ENCODE peak calls at places on chromosome 11, in seven cellular contexts. V, T, H, Y, Q, L and I are unnamed samples. For H3K9me3 and H3K9me2, the result is how much of the 10 kb centered on the place peaks cover.

GRCh38 chr11:35138606-35138948 is 394 bp upstream of the CD44 start:
- DNase-seq in V (no peak), T (no peak), H (no peak), Y (no peak), Q (no peak), L (no peak), I (no peak)

GRCh38 chr11:110092577-110093406 is at the start of gene ZC3H12C:
- DNase-seq in V (peak), T (peak), H (peak), Y (peak), Q (peak), L (peak), I (no peak)

GRCh38 chr11:110148775-110149744 is 55.9 kb downstream of the ZC3H12C start:
- DNase-seq in V (peak), T (peak), H (peak), Y (no peak), Q (no peak), L (no peak), I (no peak)

GRCh38 chr11:3119141-3119821 is 45.8 kb downstream of the OSBPL5 start:
- DNase-seq in V (no peak), T (no peak), H (no peak), Y (no peak), Q (no peak), L (no peak), I (no peak)

GRCh38 chr11:72787262-72788104 is 6.4 kb downstream of the STARD10 start:
- DNase-seq in V (no peak), T (no peak), H (no peak), Y (no peak), Q (peak), L (peak), I (peak)

GRCh38 chr11:33622231-33622630 is 78.4 kb downstream of the C11orf91 start:
- DNase-seq in V (no peak), T (peak), H (no peak), Y (peak), Q (no peak), L (no peak), I (no peak)

GRCh38 chr11:103013426-103013825 is 57.9 kb upstream of the MMP13 start:
- DNase-seq in V (no peak), T (no peak), H (no peak), Y (no peak), Q (no peak), L (no peak), I (no peak)

GRCh38 chr11:66007201-66007634 is 4.6 kb upstream of the CST6 start:
- DNase-seq in V (no peak), T (no peak), H (no peak), Y (no peak), Q (peak), L (peak), I (no peak)

GRCh38 chr11:71947498-71947897 is 18.7 kb downstream of the RNF121 start:
- DNase-seq in V (no peak), T (peak), H (no peak), Y (no peak), Q (peak), L (no peak), I (no peak)

GRCh38 chr11:129792663-129793062 is 23.0 kb upstream of the TMEM45B start:
- DNase-seq in V (peak), T (no peak), H (no peak), Y (no peak), Q (no peak), L (no peak), I (no peak)

GRCh38 chr11:129798212-129798611 is 17.4 kb upstream of the TMEM45B start:
- DNase-seq in V (no peak), T (no peak), H (no peak), Y (no peak), Q (no peak), L (no peak), I (no peak)

GRCh38 chr11:129790131-129790530 is 25.5 kb upstream of the TMEM45B start:
- DNase-seq in V (no peak), T (no peak), H (no peak), Y (no peak), Q (no peak), L (no peak), I (no peak)

GRCh38 chr11:129791515-129791914 is 24.1 kb upstream of the TMEM45B start:
- DNase-seq in V (no peak), T (no peak), H (no peak), Y (no peak), Q (no peak), L (no peak), I (no peak)

GRCh38 chr11:129795089-129795488 is 20.6 kb upstream of the TMEM45B start:
- DNase-seq in V (no peak), T (no peak), H (no peak), Y (no peak), Q (no peak), L (no peak), I (no peak)
- H3K9me3 ChIP-seq in V (under half), T (under half), H (under half), Y (under half), Q (under half), L (under half), I (under half)

GRCh38 chr11:132898021-132898420 is 634.3 kb downstream of the OPCML start:
- DNase-seq in V (no peak), T (no peak), H (no peak), Y (no peak), Q (no peak), L (no peak), I (no peak)
- H3K9me2 ChIP-seq in V (under half), T (under half), H (under half), Y (under half), Q (under half), L (under half), I (under half)

DNA sequence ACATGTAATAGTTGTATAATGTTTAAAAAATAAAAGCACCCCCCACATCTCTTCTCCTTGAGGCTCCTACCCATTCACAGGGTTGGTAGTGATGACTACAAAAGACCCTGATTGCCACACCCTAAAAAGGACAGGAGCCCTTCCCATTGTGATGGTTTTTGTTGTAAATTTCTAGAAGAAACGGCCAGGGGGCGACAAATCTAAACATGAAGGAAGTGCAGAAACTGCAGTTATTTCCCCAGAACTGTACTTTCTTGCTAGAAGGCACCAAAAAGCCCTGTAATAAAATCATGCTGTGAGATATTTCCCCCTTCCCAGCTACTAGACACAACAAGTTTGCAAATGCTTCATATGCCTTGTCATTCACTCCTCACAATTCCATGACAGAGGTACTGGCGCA is 10.8 kb downstream of the PRR5L start:
- DNase-seq in V (peak), T (peak), H (peak), Y (peak), Q (peak), L (peak), I (no peak)
- TF ChIP-seq EZH2phosphoT487 in V (no peak), T (no peak), H (no peak), Y (no peak), Q (no peak), L (no peak), I (no peak)

GRCh38 chr11:1193326-1194230 is 29.3 kb upstream of the MUC5B start:
- DNase-seq in V (no peak), T (no peak), H (no peak), Y (no peak), Q (no peak), L (peak), I (no peak)
- H3K9me3 ChIP-seq in V (under half), T (under half), H (under half), Y (under half), Q (under half), L (under half), I (under half)

GRCh38 chr11:64240467-64241174 is at the start of gene FKBP2:
- DNase-seq in V (peak), T (peak), H (peak), Y (peak), Q (peak), L (peak), I (peak)
- H3K9me2 ChIP-seq in V (under half), T (under half), H (under half), Y (under half), Q (under half), L (under half), I (under half)

GRCh38 chr11:69297926-69298777 is 4.2 kb downstream of the MYEOV start:
- DNase-seq in V (peak), T (peak), H (peak), Y (peak), Q (peak), L (no peak), I (peak)
- TF ChIP-seq EZH2phosphoT487 in V (no peak), T (no peak), H (no peak), Y (no peak), Q (no peak), L (no peak), I (no peak)

DNA sequence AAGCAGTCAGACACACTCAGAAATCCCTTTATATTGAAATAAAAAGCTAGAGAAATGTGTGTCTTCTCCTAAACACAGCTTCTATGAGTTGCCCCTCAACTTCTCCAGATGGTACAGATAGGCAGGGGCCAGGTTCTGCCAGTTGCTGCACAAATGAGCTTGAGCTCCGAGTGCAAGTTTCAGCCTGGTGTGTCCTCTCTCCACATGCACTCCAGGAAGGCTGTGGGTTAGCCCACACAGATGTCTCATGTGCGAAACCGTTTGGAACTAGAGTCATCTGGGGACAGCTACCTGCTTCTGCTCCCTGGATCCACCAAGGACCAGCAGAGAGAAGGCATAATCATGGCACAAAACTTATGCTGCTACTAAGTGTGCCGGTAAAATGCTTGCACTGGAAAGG is 812.6 kb downstream of the OPCML start:
- DNase-seq in V (no peak), T (peak), H (no peak), Y (peak), Q (no peak), L (no peak), I (no peak)
- H3K9me3 ChIP-seq in V (under half), T (under half), H (under half), Y (under half), Q (under half), L (under half), I (under half)

DNA sequence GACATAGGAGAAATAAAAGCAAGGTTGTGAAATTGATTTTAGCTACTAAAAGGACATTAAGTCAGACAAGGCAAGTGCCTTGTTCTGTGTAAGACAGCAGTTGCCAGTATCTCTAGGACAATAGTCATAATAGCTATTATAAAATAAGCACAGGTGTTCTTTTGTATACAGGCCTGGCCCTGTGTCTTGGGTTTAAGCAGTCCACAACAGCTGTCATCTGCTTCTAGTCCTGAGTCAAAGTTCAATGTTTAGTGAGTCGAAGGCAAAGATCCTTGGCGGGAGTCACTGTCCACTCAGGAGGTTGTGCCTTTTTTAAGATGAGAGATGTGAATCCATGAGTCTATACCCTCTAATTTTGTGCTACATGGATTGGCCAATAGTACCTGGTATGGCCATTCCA is 79.5 kb downstream of the SC5D start:
- DNase-seq in V (no peak), T (no peak), H (no peak), Y (no peak), Q (no peak), L (no peak), I (peak)
- H3K9me2 ChIP-seq in V (under half), T (under half), H (under half), Y (under half), Q (under half), L (under half), I (under half)

DNA sequence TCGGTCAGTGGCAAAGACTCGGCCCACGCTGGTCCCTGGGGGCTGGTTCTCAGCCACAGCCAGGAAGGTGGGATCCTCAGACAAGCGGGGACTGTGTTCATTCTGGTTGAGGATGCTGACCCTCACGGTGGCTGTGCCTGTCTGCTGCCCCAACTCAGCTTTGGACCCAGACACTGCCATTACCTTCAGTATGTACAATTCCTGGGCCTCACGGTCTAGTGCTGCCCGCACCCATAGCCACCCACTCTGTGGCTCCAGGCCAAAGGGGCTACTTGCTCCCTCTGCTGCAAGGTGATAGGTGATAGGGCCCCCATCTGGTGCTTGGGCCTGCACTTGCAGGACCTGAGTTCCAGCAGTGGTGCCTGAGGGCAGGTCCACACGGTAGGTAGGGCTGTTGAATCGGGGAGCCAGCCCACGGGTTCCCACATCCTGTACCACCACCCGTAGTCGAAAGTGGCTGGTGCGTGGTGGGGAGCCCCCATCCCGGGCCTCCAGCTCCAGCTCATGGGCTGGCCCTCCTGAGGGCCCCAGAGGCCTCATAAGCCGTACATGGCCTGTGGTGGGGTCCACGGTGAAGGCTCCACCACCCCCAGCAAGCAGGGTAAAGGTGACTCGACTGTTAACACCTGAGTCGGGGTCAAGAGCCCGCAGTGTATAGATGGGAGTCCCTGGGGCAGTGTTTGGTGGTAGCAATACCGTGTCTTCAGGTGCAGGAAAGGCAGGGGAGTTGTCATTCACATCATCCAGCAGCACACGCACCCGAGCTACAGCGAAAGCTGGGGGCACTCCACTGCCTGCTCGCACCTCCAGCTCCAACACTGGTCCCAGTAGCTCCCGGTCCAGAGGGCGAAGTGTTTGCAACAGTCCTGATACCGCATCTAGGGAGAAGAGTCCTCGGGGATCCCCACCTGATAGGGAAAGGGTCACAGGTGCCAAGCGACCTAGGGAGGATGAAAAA is 13.2 kb upstream of the TPP1 start:
- DNase-seq in V (no peak), T (no peak), H (no peak), Y (no peak), Q (no peak), L (no peak), I (no peak)
- TF ChIP-seq EZH2phosphoT487 in V (no peak), T (no peak), H (no peak), Y (no peak), Q (no peak), L (no peak), I (no peak)

DNA sequence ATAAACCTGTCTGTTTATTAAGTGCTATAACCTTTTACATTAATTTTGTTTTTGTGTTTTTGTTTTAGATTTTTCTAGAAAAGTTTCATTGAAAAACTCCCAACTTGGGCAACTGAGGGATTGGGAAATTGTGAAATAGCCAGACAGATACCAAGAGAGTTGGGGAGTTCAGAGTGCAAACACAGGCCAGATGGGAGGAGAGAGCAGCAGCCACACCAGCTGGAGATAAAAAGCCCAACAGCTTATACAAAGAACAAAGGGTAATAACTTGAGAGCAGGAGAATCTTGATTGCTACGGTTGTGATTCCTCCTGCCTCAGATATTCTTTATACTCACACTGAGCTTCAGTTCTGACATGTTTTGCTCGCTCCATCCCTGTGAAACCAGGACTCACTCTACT is 1642.2 kb downstream of the LRRC4C start:
- DNase-seq in V (no peak), T (no peak), H (no peak), Y (no peak), Q (peak), L (no peak), I (no peak)
- H3K9me3 ChIP-seq in V (under half), T (under half), H (under half), Y (under half), Q (under half), L (under half), I (under half)